ENCODE peak calls at places on chromosome 10, in ten cellular contexts. D is sigmoid colon, L is body of pancreas, Y is progenitor cell of endocrine pancreas, I is mammary epithelial cell, V is activated B cell treated with CpG ODN at 0.5 μM for 24 hours, F is neural crest cell, O is A673, C is bronchial epithelial cell, Q is psoas muscle. H is an unnamed sample.

GRCh38 chr10:45386657-45387056 is 12.6 kb downstream of the ALOX5 start:
- DNase-seq in D (no peak), L (no peak), Y (no peak), I (peak), V (no peak), F (no peak), O (no peak), C (peak), Q (no peak), H (no peak)

GRCh38 chr10:103599211-103599610 is 105.7 kb downstream of the NEURL1 start:
- DNase-seq in D (no peak), L (no peak), Y (no peak), I (no peak), V (no peak), F (no peak), O (no peak), C (no peak), Q (peak), H (no peak)

GRCh38 chr10:117246997-117247667 is 6.2 kb downstream of the SLC18A2 start:
- DNase-seq in D (no peak), L (no peak), Y (no peak), I (no peak), V (no peak), F (no peak), O (no peak), C (peak), Q (no peak), H (no peak)

GRCh38 chr10:32049113-32049512 is 7.1 kb downstream of the KIF5B start:
- DNase-seq in D (no peak), L (no peak), Y (no peak), I (peak), V (no peak), F (no peak), O (no peak), C (no peak), Q (no peak), H (no peak)

GRCh38 chr10:47406548-47406869 is 22.4 kb upstream of the ZNF488 start:
- DNase-seq in D (no peak), L (no peak), Y (no peak), I (no peak), V (no peak), F (no peak), O (no peak), C (no peak), Q (no peak), H (no peak)

GRCh38 chr10:114532226-114532625 is 125.8 kb downstream of the ABLIM1 start:
- DNase-seq in D (no peak), L (no peak), Y (no peak), I (no peak), V (no peak), F (no peak), O (no peak), C (no peak), Q (no peak), H (no peak)

GRCh38 chr10:10141983-10142382 is 875.7 kb upstream of the CELF2 start:
- DNase-seq in D (no peak), L (no peak), Y (no peak), I (no peak), V (no peak), F (no peak), O (no peak), C (no peak), Q (no peak), H (no peak)

GRCh38 chr10:88660593-88660884 is 3.7 kb upstream of the LIPF start:
- DNase-seq in D (no peak), L (no peak), Y (no peak), I (no peak), V (no peak), F (no peak), O (no peak), C (no peak), Q (no peak), H (no peak)

GRCh38 chr10:31242902-31243301 is 76.1 kb upstream of the ZEB1 start:
- DNase-seq in D (no peak), L (peak), Y (no peak), I (peak), V (no peak), F (no peak), O (peak), C (peak), Q (no peak), H (no peak)

GRCh38 chr10:27242473-27242950 is 1.9 kb upstream of the ACBD5 start:
- DNase-seq in D (no peak), L (no peak), Y (no peak), I (no peak), V (no peak), F (no peak), O (no peak), C (no peak), Q (no peak), H (no peak)

GRCh38 chr10:78849731-78850130 is 219.0 kb upstream of the ZMIZ1 start:
- DNase-seq in D (no peak), L (no peak), Y (no peak), I (no peak), V (no peak), F (no peak), O (no peak), C (no peak), Q (no peak), H (no peak)

GRCh38 chr10:5038703-5039102 is 35.0 kb upstream of the AKR1C2 start:
- DNase-seq in D (no peak), L (no peak), Y (no peak), I (no peak), V (no peak), F (no peak), O (no peak), C (no peak), Q (no peak), H (no peak)

GRCh38 chr10:5042922-5043321 is 39.3 kb upstream of the AKR1C2 start:
- DNase-seq in D (no peak), L (no peak), Y (no peak), I (no peak), V (no peak), F (no peak), O (no peak), C (no peak), Q (no peak), H (no peak)

GRCh38 chr10:5041471-5042023 is 37.9 kb upstream of the AKR1C2 start:
- DNase-seq in D (no peak), L (peak), Y (no peak), I (no peak), V (no peak), F (no peak), O (no peak), C (no peak), Q (no peak), H (no peak)

GRCh38 chr10:5040781-5041470 is 37.3 kb upstream of the AKR1C2 start:
- DNase-seq in D (no peak), L (no peak), Y (no peak), I (no peak), V (no peak), F (no peak), O (peak), C (peak), Q (no peak), H (no peak)

GRCh38 chr10:5040010-5040635 is 36.5 kb upstream of the AKR1C2 start:
- DNase-seq in D (no peak), L (no peak), Y (no peak), I (no peak), V (no peak), F (no peak), O (peak), C (no peak), Q (no peak), H (no peak)
- TF ChIP-seq CTCF in D (no peak), L (no peak), Y (no peak), I (no peak), V (no peak), F (no peak), O (peak), C (no peak), Q (no peak), H (no peak)

GRCh38 chr10:43221419-43222293 is 45.2 kb downstream of the RASGEF1A start:
- DNase-seq in D (peak), L (no peak), Y (no peak), I (no peak), V (no peak), F (no peak), O (no peak), C (no peak), Q (peak), H (peak)
- TF ChIP-seq CTCF in D (no peak), L (no peak), Y (peak), I (no peak), V (no peak), F (peak), O (no peak), C (peak), Q (no peak), H (peak)

DNA sequence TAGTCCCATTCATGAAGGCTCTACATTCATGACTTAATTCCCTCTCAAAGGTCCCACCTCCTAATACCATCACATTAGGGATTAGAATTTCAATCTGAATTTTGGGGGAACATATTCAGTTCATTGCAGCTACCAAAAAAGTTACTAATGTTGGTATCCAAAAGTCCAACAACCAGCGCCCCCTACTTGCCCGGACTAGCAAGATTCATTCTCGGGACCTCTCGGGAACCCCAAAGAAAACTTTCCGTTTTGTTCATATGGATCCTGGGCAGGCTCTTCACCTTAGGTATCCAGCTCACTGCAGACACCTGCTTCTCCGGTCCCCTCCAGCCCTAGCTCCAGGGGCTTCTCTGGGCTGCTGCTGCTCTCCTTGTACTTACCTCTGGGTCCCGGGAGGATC is 8.9 kb upstream of the GRK5 start:
- DNase-seq in D (peak), L (peak), Y (no peak), I (no peak), V (no peak), F (no peak), O (no peak), C (peak), Q (no peak), H (no peak)
- TF ChIP-seq CTCF in D (no peak), L (no peak), Y (peak), I (peak), V (no peak), F (peak), O (peak), C (peak), Q (no peak), H (peak)

GRCh38 chr10:209357-209756 is 74.1 kb downstream of the ZMYND11 start:
- DNase-seq in D (no peak), L (no peak), Y (no peak), I (no peak), V (no peak), F (no peak), O (no peak), C (peak), Q (no peak), H (no peak)
- TF ChIP-seq CTCF in D (no peak), L (no peak), Y (no peak), I (peak), V (no peak), F (no peak), O (peak), C (no peak), Q (peak), H (peak)

H was measured in chondrocyte.